ENCODE peak calls at places on chromosomes 16 and 17, in eight cellular contexts. B, Q, G, V, R, E, F and H are unnamed samples.

GRCh38 chr17:63834431-63835166 is 7.1 kb upstream of the FTSJ3 start:
- ATAC-seq in B (peak; percentile 87), Q (peak; percentile 29), G (peak; percentile 77), V (peak; percentile 88), R (peak; percentile 13), E (peak; percentile 91), F (peak; percentile 52), H (peak; percentile 48)

GRCh38 chr17:40582328-40582901 is 17.1 kb upstream of the CCR7 start:
- ATAC-seq in B (no peak), Q (peak; percentile 26), G (peak; percentile 71), V (peak; percentile 90), R (peak; percentile 91), E (peak; percentile 92), F (peak; percentile 74), H (peak; percentile 98)

GRCh38 chr17:44071198-44071520 is 624 bp downstream of the G6PC3 start:
- ATAC-seq in B (no peak), Q (no peak), G (no peak), V (no peak), R (no peak), E (no peak), F (no peak), H (no peak)

GRCh38 chr16:83744521-83744981 is 63.2 kb upstream of the HSBP1 start:
- ATAC-seq in B (peak; percentile 63), Q (peak; percentile 39), G (no peak), V (peak; percentile 66), R (no peak), E (no peak), F (peak; percentile 90), H (peak; percentile 94)

GRCh38 chr17:2043785-2044184 is 2.0 kb downstream of the OVCA2 start:
- ATAC-seq in B (no peak), Q (no peak), G (peak; percentile 56), V (no peak), R (no peak), E (no peak), F (no peak), H (peak; percentile 40)

GRCh38 chr16:58044266-58045019 is 18.9 kb downstream of the MMP15 start:
- ATAC-seq in B (no peak), Q (peak; percentile 27), G (no peak), V (no peak), R (no peak), E (no peak), F (peak; percentile 10), H (no peak)

GRCh38 chr16:80656731-80657150 is 115.9 kb downstream of the DYNLRB2 start:
- ATAC-seq in B (no peak), Q (no peak), G (no peak), V (peak; percentile 82), R (no peak), E (peak; percentile 42), F (peak; percentile 46), H (no peak)

GRCh38 chr16:24776486-24777220 is 47.2 kb downstream of the TNRC6A start:
- ATAC-seq in B (no peak), Q (peak; percentile 77), G (no peak), V (no peak), R (peak; percentile 82), E (no peak), F (peak; percentile 82), H (no peak)

GRCh38 chr16:86994651-86995171 is 322.5 kb downstream of the C16orf95 start:
- ATAC-seq in B (peak; percentile 52), Q (no peak), G (no peak), V (no peak), R (no peak), E (no peak), F (no peak), H (no peak)

GRCh38 chr16:8752706-8753105 is 44.7 kb downstream of the TMEM186 start:
- ATAC-seq in B (no peak), Q (peak; percentile 37), G (no peak), V (no peak), R (no peak), E (no peak), F (no peak), H (no peak)